ENCODE peak calls at places on chromosome 5, in seven cellular contexts. One of them, this sample, is unnamed.

GRCh38 chr5:169339869-169340268 is 38.9 kb upstream of the SLIT3 start:
- DNase-seq in G401: no peak
- DNase-seq in EL: no peak
- DNase-seq in activated CD4-positive, alpha-beta T cell treated with anti-CD3 and anti-CD28 coated beads for 4 hours: no peak
- DNase-seq in iPS-NIHi11: no peak
- DNase-seq in CD4-positive, CD25-positive, alpha-beta regulatory T cell: no peak
- DNase-seq in hepatocyte: no peak
- DNase-seq in this sample: no peak

GRCh38 chr5:150846651-150847333 is 471 bp downstream of the IRGM start:
- DNase-seq in hepatocyte: peak
- DNase-seq in EL: peak
- DNase-seq in activated CD4-positive, alpha-beta T cell treated with anti-CD3 and anti-CD28 coated beads for 4 hours: peak
- DNase-seq in CD4-positive, CD25-positive, alpha-beta regulatory T cell: peak
- DNase-seq in iPS-NIHi11: peak
- DNase-seq in G401: peak
- DNase-seq in this sample: no peak

GRCh38 chr5:105587963-105588662 is 2025.5 kb upstream of the NUDT12 start:
- DNase-seq in activated CD4-positive, alpha-beta T cell treated with anti-CD3 and anti-CD28 coated beads for 4 hours: no peak
- DNase-seq in EL: no peak
- DNase-seq in CD4-positive, CD25-positive, alpha-beta regulatory T cell: no peak
- DNase-seq in G401: no peak
- DNase-seq in iPS-NIHi11: no peak
- DNase-seq in hepatocyte: no peak
- DNase-seq in this sample: no peak

GRCh38 chr5:180095545-180095944 is 24.0 kb upstream of the RNF130 start:
- DNase-seq in CD4-positive, CD25-positive, alpha-beta regulatory T cell: no peak
- DNase-seq in iPS-NIHi11: no peak
- DNase-seq in activated CD4-positive, alpha-beta T cell treated with anti-CD3 and anti-CD28 coated beads for 4 hours: no peak
- DNase-seq in hepatocyte: no peak
- DNase-seq in G401: no peak
- DNase-seq in EL: no peak
- DNase-seq in this sample: no peak

GRCh38 chr5:67353500-67353931 is 156.9 kb upstream of the CD180 start:
- DNase-seq in G401: no peak
- DNase-seq in hepatocyte: no peak
- DNase-seq in activated CD4-positive, alpha-beta T cell treated with anti-CD3 and anti-CD28 coated beads for 4 hours: no peak
- DNase-seq in EL: no peak
- DNase-seq in iPS-NIHi11: no peak
- DNase-seq in CD4-positive, CD25-positive, alpha-beta regulatory T cell: no peak
- DNase-seq in this sample: no peak

GRCh38 chr5:170861855-170862766 is at the start of gene RANBP17:
- DNase-seq in EL: peak
- DNase-seq in CD4-positive, CD25-positive, alpha-beta regulatory T cell: no peak
- DNase-seq in iPS-NIHi11: peak
- DNase-seq in hepatocyte: peak
- DNase-seq in G401: peak
- DNase-seq in activated CD4-positive, alpha-beta T cell treated with anti-CD3 and anti-CD28 coated beads for 4 hours: no peak
- DNase-seq in this sample: no peak

GRCh38 chr5:149594206-149594895 is 13.1 kb downstream of the ARHGEF37 start:
- DNase-seq in activated CD4-positive, alpha-beta T cell treated with anti-CD3 and anti-CD28 coated beads for 4 hours: no peak
- DNase-seq in CD4-positive, CD25-positive, alpha-beta regulatory T cell: no peak
- DNase-seq in G401: peak
- DNase-seq in iPS-NIHi11: no peak
- DNase-seq in EL: no peak
- DNase-seq in hepatocyte: no peak
- DNase-seq in this sample: no peak

GRCh38 chr5:83360573-83360972 is 111.0 kb upstream of the VCAN start:
- DNase-seq in hepatocyte: peak
- DNase-seq in EL: no peak
- DNase-seq in iPS-NIHi11: no peak
- DNase-seq in G401: no peak
- DNase-seq in CD4-positive, CD25-positive, alpha-beta regulatory T cell: no peak
- DNase-seq in activated CD4-positive, alpha-beta T cell treated with anti-CD3 and anti-CD28 coated beads for 4 hours: no peak
- DNase-seq in this sample: no peak

GRCh38 chr5:73448451-73449136 is at the start of gene FOXD1:
- DNase-seq in G401: peak
- DNase-seq in activated CD4-positive, alpha-beta T cell treated with anti-CD3 and anti-CD28 coated beads for 4 hours: peak
- DNase-seq in EL: peak
- DNase-seq in CD4-positive, CD25-positive, alpha-beta regulatory T cell: peak
- DNase-seq in hepatocyte: peak
- DNase-seq in iPS-NIHi11: peak
- DNase-seq in this sample: no peak

GRCh38 chr5:1199649-1200494 is 1.5 kb upstream of the SLC6A19 start:
- DNase-seq in G401: no peak
- DNase-seq in EL: no peak
- DNase-seq in iPS-NIHi11: peak
- DNase-seq in hepatocyte: peak
- DNase-seq in CD4-positive, CD25-positive, alpha-beta regulatory T cell: peak
- DNase-seq in activated CD4-positive, alpha-beta T cell treated with anti-CD3 and anti-CD28 coated beads for 4 hours: no peak
- DNase-seq in this sample: no peak

GRCh38 chr5:138967806-138968448 is 92.8 kb upstream of the LRRTM2 start:
- DNase-seq in EL: no peak
- DNase-seq in iPS-NIHi11: no peak
- DNase-seq in activated CD4-positive, alpha-beta T cell treated with anti-CD3 and anti-CD28 coated beads for 4 hours: no peak
- DNase-seq in G401: no peak
- DNase-seq in hepatocyte: no peak
- DNase-seq in CD4-positive, CD25-positive, alpha-beta regulatory T cell: no peak
- DNase-seq in this sample: no peak